ENCODE peak calls at places on chromosomes 5 and 9, in eight cellular contexts. B, R, K, X, Z, V, I and E are unnamed samples.
A peak's percentile ranks its signal among the peaks of the same experiment; 100 is the strongest.

GRCh38 chr9:37602817-37603216 is 10.4 kb upstream of the TOMM5 start:
- DNase-seq in B (peak; percentile 84), R (no peak), K (no peak), X (no peak), Z (peak; percentile 54), V (no peak), I (no peak), E (no peak)

GRCh38 chr9:89808076-89808701 is 203.4 kb downstream of the GADD45G start:
- DNase-seq in B (no peak), R (no peak), K (no peak), X (peak; percentile 54), Z (no peak), V (peak; percentile 51), I (no peak), E (peak; percentile 23)

GRCh38 chr5:147818290-147818689 is 13.2 kb downstream of the SPINK1 start:
- DNase-seq in B (no peak), R (no peak), K (no peak), X (no peak), Z (no peak), V (no peak), I (no peak), E (no peak)

GRCh38 chr5:95815143-95815729 is 7.3 kb downstream of the GLRX start:
- DNase-seq in B (no peak), R (no peak), K (no peak), X (no peak), Z (no peak), V (no peak), I (no peak), E (no peak)

GRCh38 chr5:111513175-111513520 is 813 bp upstream of the STARD4 start:
- DNase-seq in B (no peak), R (no peak), K (no peak), X (no peak), Z (no peak), V (no peak), I (no peak), E (no peak)

GRCh38 chr5:14143843-14144585 is 872 bp downstream of the TRIO start:
- DNase-seq in B (peak; percentile 72), R (peak; percentile 73), K (peak; percentile 30), X (no peak), Z (no peak), V (no peak), I (peak; percentile 73), E (no peak)

GRCh38 chr5:103918668-103919367 is 356.2 kb upstream of the NUDT12 start:
- DNase-seq in B (no peak), R (no peak), K (no peak), X (peak; percentile 71), Z (peak; percentile 1), V (peak; percentile 80), I (no peak), E (peak; percentile 18)

GRCh38 chr9:120890415-120891254 is 13.6 kb upstream of the PHF19 start:
- DNase-seq in B (no peak), R (no peak), K (peak; percentile 51), X (no peak), Z (no peak), V (no peak), I (no peak), E (no peak)

GRCh38 chr5:136308396-136308795 is 56.9 kb downstream of the TRPC7 start:
- DNase-seq in B (no peak), R (no peak), K (no peak), X (peak; percentile 5), Z (no peak), V (no peak), I (no peak), E (no peak)

GRCh38 chr5:163459465-163459887 is 426 bp downstream of the NUDCD2 start:
- DNase-seq in B (no peak), R (no peak), K (no peak), X (peak; percentile 51), Z (no peak), V (no peak), I (no peak), E (no peak)

GRCh38 chr5:116441223-116441622 is 133.4 kb downstream of the SEMA6A start:
- DNase-seq in B (no peak), R (no peak), K (no peak), X (no peak), Z (no peak), V (no peak), I (no peak), E (no peak)

GRCh38 chr5:97365918-97366317 is 182.9 kb upstream of the RIOK2 start:
- DNase-seq in B (no peak), R (no peak), K (no peak), X (no peak), Z (no peak), V (no peak), I (no peak), E (no peak)

GRCh38 chr5:1638658-1639400 is 115.1 kb upstream of the LPCAT1 start:
- DNase-seq in B (no peak), R (no peak), K (no peak), X (no peak), Z (no peak), V (no peak), I (no peak), E (no peak)

GRCh38 chr9:121510766-121511555 is 11.3 kb upstream of the GGTA1 start:
- DNase-seq in B (no peak), R (no peak), K (no peak), X (peak; percentile 12), Z (no peak), V (no peak), I (peak; percentile 68), E (no peak)

GRCh38 chr5:135547590-135548254 is 12.0 kb upstream of the NEUROG1 start:
- DNase-seq in B (no peak), R (no peak), K (no peak), X (no peak), Z (no peak), V (no peak), I (no peak), E (no peak)

GRCh38 chr5:93572773-93573626 is 8.0 kb downstream of the NR2F1-AS1 start:
- DNase-seq in B (no peak), R (no peak), K (no peak), X (peak; percentile 80), Z (no peak), V (peak; percentile 68), I (no peak), E (peak; percentile 75)
- H3K4me3 ChIP-seq in B (no peak overlapping the region), R (no peak overlapping the region), K (no peak overlapping the region), X (peak overlapping the region; percentile 54), Z (peak overlapping the region; percentile 26), V (peak overlapping the region; percentile 12), I (no peak overlapping the region), E (peak overlapping the region; percentile 27)

GRCh38 chr9:135008416-135008815 is 79.1 kb upstream of the OLFM1 start:
- DNase-seq in B (no peak), R (no peak), K (no peak), X (no peak), Z (no peak), V (no peak), I (no peak), E (no peak)

GRCh38 chr9:135009051-135009560 is 78.4 kb upstream of the OLFM1 start:
- DNase-seq in B (no peak), R (no peak), K (no peak), X (no peak), Z (no peak), V (no peak), I (no peak), E (no peak)

GRCh38 chr9:135007601-135008000 is 79.9 kb upstream of the OLFM1 start:
- DNase-seq in B (no peak), R (no peak), K (no peak), X (no peak), Z (no peak), V (no peak), I (no peak), E (no peak)

GRCh38 chr9:135004772-135005171 is 82.7 kb upstream of the OLFM1 start:
- DNase-seq in B (no peak), R (no peak), K (no peak), X (no peak), Z (no peak), V (no peak), I (no peak), E (no peak)

GRCh38 chr9:135006911-135007570 is 80.4 kb upstream of the OLFM1 start:
- DNase-seq in B (no peak), R (no peak), K (no peak), X (no peak), Z (no peak), V (no peak), I (no peak), E (no peak)
- H3K4me3 ChIP-seq in B (no peak overlapping the region), R (no peak overlapping the region), K (no peak overlapping the region), X (no peak overlapping the region), Z (no peak overlapping the region), V (no peak overlapping the region), I (no peak overlapping the region), E (no peak overlapping the region)

GRCh38 chr5:88677502-88677901 is 205.5 kb downstream of the MEF2C start:
- DNase-seq in B (no peak), R (no peak), K (no peak), X (no peak), Z (no peak), V (no peak), I (no peak), E (no peak)

GRCh38 chr5:88675758-88676636 is 207.0 kb downstream of the MEF2C start:
- DNase-seq in B (peak; percentile 72), R (peak; percentile 69), K (no peak), X (no peak), Z (peak; percentile 54), V (peak; percentile 96), I (peak; percentile 38), E (peak; percentile 54)

GRCh38 chr5:88676637-88677481 is 206.1 kb downstream of the MEF2C start:
- DNase-seq in B (no peak), R (no peak), K (no peak), X (no peak), Z (no peak), V (peak; percentile 51), I (no peak), E (no peak)

GRCh38 chr5:88674262-88675158 is 208.5 kb downstream of the MEF2C start:
- DNase-seq in B (peak; percentile 61), R (peak; percentile 80), K (no peak), X (no peak), Z (no peak), V (peak; percentile 75), I (peak; percentile 48), E (no peak)

GRCh38 chr5:88675159-88675757 is 207.7 kb downstream of the MEF2C start:
- DNase-seq in B (no peak), R (no peak), K (no peak), X (no peak), Z (no peak), V (peak; percentile 77), I (peak; percentile 34), E (no peak)
- H3K4me3 ChIP-seq in B (no peak overlapping the region), R (peak overlapping the region; percentile 67), K (peak overlapping the region; percentile 34), X (peak overlapping the region; percentile 24), Z (no peak overlapping the region), V (peak overlapping the region; percentile 55), I (peak overlapping the region; percentile 41), E (no peak overlapping the region)

GRCh38 chr9:93185261-93186150 is 1.6 kb downstream of the WNK2 start:
- DNase-seq in B (peak; percentile 69), R (no peak), K (no peak), X (no peak), Z (no peak), V (no peak), I (no peak), E (no peak)

GRCh38 chr9:93188426-93189368 is 4.8 kb downstream of the WNK2 start:
- DNase-seq in B (peak; percentile 37), R (no peak), K (no peak), X (no peak), Z (no peak), V (no peak), I (peak; percentile 16), E (no peak)

GRCh38 chr9:93186151-93186715 is 2.3 kb downstream of the WNK2 start:
- DNase-seq in B (no peak), R (no peak), K (no peak), X (no peak), Z (no peak), V (no peak), I (no peak), E (no peak)

GRCh38 chr9:93187574-93187973 is 3.6 kb downstream of the WNK2 start:
- DNase-seq in B (no peak), R (no peak), K (no peak), X (no peak), Z (no peak), V (no peak), I (no peak), E (no peak)

GRCh38 chr9:93187047-93187446 is 3.1 kb downstream of the WNK2 start:
- DNase-seq in B (peak; percentile 65), R (no peak), K (no peak), X (no peak), Z (no peak), V (no peak), I (no peak), E (no peak)
- H3K4me3 ChIP-seq in B (no peak overlapping the region), R (no peak overlapping the region), K (no peak overlapping the region), X (no peak overlapping the region), Z (no peak overlapping the region), V (no peak overlapping the region), I (no peak overlapping the region), E (no peak overlapping the region)